ENCODE peak calls at places on chromosomes 5 and 9, in four cellular contexts. E is neuronal stem cell, C is IMR-90, R is mesendoderm. P is an unnamed sample.

GRCh38 chr9:18611946-18612345 is 138.0 kb downstream of the ADAMTSL1 start:
- DNase-seq in E (no peak), C (no peak), R (peak; percentile 3), P (no peak)

GRCh38 chr9:1837453-1838084 is 177.6 kb upstream of the SMARCA2 start:
- DNase-seq in E (peak; percentile 51), C (peak; percentile 1), R (peak; percentile 84), P (peak; percentile 71)

GRCh38 chr9:136342191-136343120 is 15.1 kb downstream of the GPSM1 start:
- DNase-seq in E (peak; percentile 94), C (peak; percentile 83), R (peak; percentile 90), P (peak; percentile 95)

GRCh38 chr9:88053888-88054501 is 79.7 kb upstream of the CDK20 start:
- DNase-seq in E (no peak), C (no peak), R (no peak), P (no peak)

GRCh38 chr9:38417003-38417965 is 7.0 kb downstream of the IGFBPL1 start:
- DNase-seq in E (no peak), C (no peak), R (peak; percentile 78), P (peak; percentile 80)

GRCh38 chr5:38473008-38473407 is 83.4 kb downstream of the LIFR start:
- DNase-seq in E (no peak), C (no peak), R (peak; percentile 96), P (no peak)

GRCh38 chr9:8365029-8365428 is 565.5 kb upstream of the DMAC1 start:
- DNase-seq in E (no peak), C (peak; percentile 76), R (no peak), P (no peak)

GRCh38 chr9:33458444-33458843 is 11.1 kb upstream of the AQP3 start:
- DNase-seq in E (no peak), C (peak; percentile 46), R (peak; percentile 80), P (no peak)

GRCh38 chr5:96001262-96001661 is 39.6 kb upstream of the ELL2 start:
- DNase-seq in E (no peak), C (peak; percentile 43), R (no peak), P (no peak)

GRCh38 chr9:114745108-114745848 is 60.6 kb downstream of the TNFSF15 start:
- DNase-seq in E (no peak), C (no peak), R (no peak), P (no peak)

GRCh38 chr5:91170266-91170665 is 212.9 kb downstream of the ARRDC3 start:
- DNase-seq in E (no peak), C (peak; percentile 85), R (no peak), P (no peak)

GRCh38 chr9:90921104-90921503 is 119.5 kb downstream of the SYK start:
- DNase-seq in E (no peak), C (no peak), R (no peak), P (no peak)

GRCh38 chr5:78367318-78367991 is 7.0 kb downstream of the SCAMP1 start:
- DNase-seq in E (no peak), C (no peak), R (peak; percentile 21), P (no peak)

GRCh38 chr5:57976506-57976905 is 483.4 kb downstream of the PLK2 start:
- DNase-seq in E (no peak), C (no peak), R (peak; percentile 71), P (no peak)

GRCh38 chr5:149207821-149208220 is 63.8 kb upstream of the AFAP1L1 start:
- DNase-seq in E (no peak), C (no peak), R (no peak), P (no peak)
- H3K18ac ChIP-seq in E (no peak overlapping the region), C (peak overlapping the region; percentile 35), R (no peak overlapping the region), P (no peak overlapping the region)

DNA sequence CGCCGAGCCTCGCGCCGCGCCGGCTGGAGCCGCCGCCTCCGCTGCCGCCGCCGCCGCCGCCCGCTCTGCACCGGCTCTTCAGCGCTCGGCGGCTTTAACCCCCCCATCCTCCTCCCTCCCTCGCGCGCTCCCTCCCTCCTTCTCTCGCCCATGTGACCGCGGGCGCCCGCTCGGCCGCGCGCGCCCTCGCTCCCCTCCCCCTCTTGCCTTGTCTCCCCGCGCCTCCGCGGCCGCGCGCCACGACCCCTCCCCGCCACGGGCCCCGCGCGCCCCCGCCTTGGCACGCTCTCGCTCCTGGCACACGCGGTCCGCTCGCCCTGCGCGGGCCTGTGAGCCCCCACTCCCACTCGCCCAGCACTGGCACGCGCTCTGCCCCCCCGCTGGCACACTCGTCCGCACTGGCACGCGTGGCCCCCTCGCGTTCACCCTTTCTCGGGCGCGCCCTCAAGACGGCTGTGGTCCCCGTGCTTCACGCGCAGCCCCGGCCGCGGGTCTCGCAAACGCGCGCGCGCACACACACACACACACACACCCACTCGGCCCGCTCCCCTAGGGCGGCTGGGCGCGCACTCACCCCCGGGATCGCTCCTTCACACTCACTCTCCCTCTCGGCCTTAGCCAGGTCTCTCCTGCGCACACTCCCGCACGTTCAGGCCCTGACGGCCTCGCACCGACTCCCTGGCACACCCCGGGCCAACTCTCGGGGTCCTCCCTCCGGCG is at the start of gene CNTFR:
- DNase-seq in E (no peak), C (no peak), R (no peak), P (no peak)
- H3K4me1 ChIP-seq in E (peaks cover 52% of the 10 kb centered on the region), C (no peaks in the 10 kb centered on the region), R (peaks cover 30% of the 10 kb centered on the region), P (peaks cover 12% of the 10 kb centered on the region)

DNA sequence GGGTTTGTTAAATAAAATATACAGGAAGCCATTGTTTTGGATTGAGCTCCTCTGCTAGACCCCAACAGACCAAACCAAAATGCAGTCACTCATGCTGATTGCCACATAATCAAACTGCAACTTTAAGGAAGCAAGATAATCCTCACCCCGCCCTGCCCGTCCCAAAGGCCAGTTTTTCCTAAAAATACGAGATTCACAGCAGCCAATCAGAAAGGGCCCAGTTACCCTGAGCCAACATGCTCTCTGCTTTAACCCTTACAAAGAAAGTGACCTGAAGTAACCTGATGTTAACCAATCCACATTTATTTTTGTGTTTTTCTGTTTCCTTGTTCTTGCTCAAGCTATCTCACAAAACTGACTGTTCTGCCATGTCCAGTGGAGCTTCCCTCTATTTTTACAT is 21.5 kb upstream of the RNF20 start:
- DNase-seq in E (no peak), C (no peak), R (peak; percentile 39), P (no peak)
- H3K18ac ChIP-seq in E (no peak overlapping the region), C (peak overlapping the region; percentile 37), R (no peak overlapping the region), P (peak overlapping the region; percentile 31)

DNA sequence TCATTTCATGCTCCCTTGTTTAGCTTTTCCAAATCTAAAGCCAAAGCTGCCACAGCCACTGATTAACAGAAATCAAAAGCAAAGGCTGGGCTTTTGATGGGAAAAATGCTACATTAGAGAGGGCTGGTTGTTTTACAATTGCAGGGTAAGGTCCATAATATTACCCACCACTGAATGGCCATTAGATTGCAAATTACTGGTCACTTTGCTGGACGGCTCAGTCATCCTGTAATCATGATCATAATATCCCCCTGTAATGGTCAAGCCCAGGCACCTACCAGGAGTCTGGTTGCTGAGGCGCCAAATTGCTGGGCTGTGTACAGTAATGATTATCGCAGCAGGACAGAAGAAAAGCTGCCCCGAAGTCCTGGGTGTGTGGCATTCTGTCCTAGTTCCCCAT is 286.5 kb downstream of the ZSWIM6 start:
- DNase-seq in E (no peak), C (no peak), R (no peak), P (no peak)
- H3K4me1 ChIP-seq in E (peaks cover 14% of the 10 kb centered on the region), C (no peaks in the 10 kb centered on the region), R (no peaks in the 10 kb centered on the region), P (no peaks in the 10 kb centered on the region)

GRCh38 chr5:154478752-154479159 is 729 bp upstream of the HAND1 start:
- DNase-seq in E (no peak), C (no peak), R (peak; percentile 93), P (peak; percentile 79)

GRCh38 chr5:154480847-154481246 is 2.8 kb upstream of the HAND1 start:
- DNase-seq in E (no peak), C (no peak), R (no peak), P (no peak)

GRCh38 chr5:154478224-154478565 is at the start of gene HAND1:
- DNase-seq in E (peak; percentile 80), C (no peak), R (peak; percentile 98), P (peak; percentile 93)

GRCh38 chr5:154479944-154480750 is 2.1 kb upstream of the HAND1 start:
- DNase-seq in E (no peak), C (no peak), R (peak; percentile 66), P (peak; percentile 41)

GRCh38 chr5:154479160-154479943 is 1.3 kb upstream of the HAND1 start:
- DNase-seq in E (no peak), C (no peak), R (peak; percentile 65), P (peak; percentile 47)
- H3K18ac ChIP-seq in E (peak overlapping the region; percentile 15), C (no peak overlapping the region), R (peak overlapping the region; percentile 1), P (no peak overlapping the region)

GRCh38 chr5:125148706-125149105 is 402.3 kb upstream of the ZNF608 start:
- DNase-seq in E (no peak), C (peak; percentile 28), R (no peak), P (no peak)
- H3K4me1 ChIP-seq in E (peaks cover 18% of the 10 kb centered on the region), C (no peaks in the 10 kb centered on the region), R (no peaks in the 10 kb centered on the region), P (peaks cover 5% of the 10 kb centered on the region)

DNA sequence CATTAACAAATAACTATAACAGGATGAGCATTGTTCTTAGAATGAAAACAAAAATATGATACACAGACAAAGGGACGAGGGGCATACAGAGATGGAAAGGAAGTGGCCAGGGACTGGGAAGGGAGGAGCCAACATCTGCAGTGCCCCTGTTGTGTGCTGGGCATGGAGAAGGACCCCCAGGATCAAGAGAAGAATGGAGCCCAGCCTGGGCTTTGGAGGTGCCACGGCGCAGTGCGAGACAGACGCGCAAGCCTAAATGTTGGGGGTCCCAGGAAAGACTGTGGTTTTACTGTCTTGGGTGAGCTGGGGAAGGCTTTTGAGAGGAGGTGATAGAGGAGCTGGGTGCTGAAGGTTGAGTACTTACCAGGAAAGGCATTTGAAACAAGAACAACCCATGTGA is 28.4 kb upstream of the DUSP1 start:
- DNase-seq in E (no peak), C (no peak), R (no peak), P (no peak)
- H3K18ac ChIP-seq in E (no peak overlapping the region), C (peak overlapping the region; percentile 75), R (no peak overlapping the region), P (no peak overlapping the region)

DNA sequence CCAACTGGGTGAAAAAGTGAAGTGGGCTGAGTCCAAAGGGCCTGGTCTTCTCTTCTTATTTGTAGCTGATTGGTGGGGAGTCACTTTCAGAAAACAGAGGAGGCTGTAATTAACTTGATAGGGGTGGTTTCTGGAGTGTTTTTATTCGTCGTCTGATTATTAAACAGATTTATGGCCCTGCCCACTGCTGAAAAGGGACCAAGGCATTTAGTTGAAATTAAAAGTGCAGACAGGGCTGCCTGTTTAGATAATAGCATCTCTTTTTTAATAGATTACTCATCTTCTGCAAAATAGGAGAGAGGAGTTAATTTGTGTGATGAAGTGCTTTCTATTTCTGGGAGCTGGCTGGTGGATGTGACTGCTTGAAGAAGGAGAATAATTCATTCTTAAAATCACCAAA is 81.0 kb upstream of the SAP30L start:
- DNase-seq in E (no peak), C (no peak), R (no peak), P (no peak)
- H3K4me1 ChIP-seq in E (peaks cover 23% of the 10 kb centered on the region), C (peaks cover 21% of the 10 kb centered on the region), R (peaks cover 9% of the 10 kb centered on the region), P (peaks cover under 1% of the 10 kb centered on the region)

GRCh38 chr9:113187935-113188595 is 33.0 kb downstream of the FKBP15 start:
- DNase-seq in E (no peak), C (peak; percentile 94), R (peak; percentile 32), P (no peak)
- H3K18ac ChIP-seq in E (no peak overlapping the region), C (peak overlapping the region; percentile 83), R (no peak overlapping the region), P (no peak overlapping the region)